ENCODE peak calls at places on chromosomes 16 and 17, in nine cellular contexts. X is prostate gland, R is heart left ventricle, E is spleen, Q is right lobe of liver, D is lower leg skin, S is esophagus squamous epithelium, O is breast epithelium, G is gastrocnemius medialis. B is an unnamed sample.

GRCh38 chr16:50278251-50278650 is 11.9 kb downstream of the ADCY7 start:
- DNase-seq in X (no peak), R (no peak), E (no peak), Q (no peak), D (no peak), S (no peak), O (no peak), G (no peak), B (no peak)

GRCh38 chr16:9644258-9644657 is 538.0 kb downstream of the GRIN2A start:
- DNase-seq in X (no peak), R (no peak), E (no peak), Q (no peak), D (no peak), S (no peak), O (no peak), G (no peak), B (no peak)

GRCh38 chr16:28826141-28826540 is 3.3 kb downstream of the ATXN2L start:
- DNase-seq in X (no peak), R (no peak), E (no peak), Q (no peak), D (no peak), S (no peak), O (no peak), G (no peak), B (no peak)

GRCh38 chr16:79047337-79047736 is 553.2 kb downstream of the MAF start:
- DNase-seq in X (no peak), R (no peak), E (no peak), Q (no peak), D (no peak), S (no peak), O (no peak), G (no peak), B (no peak)

GRCh38 chr16:84183911-84184310 is 2.9 kb downstream of the TAF1C start:
- DNase-seq in X (no peak), R (no peak), E (no peak), Q (peak), D (no peak), S (no peak), O (no peak), G (no peak), B (no peak)

GRCh38 chr17:57679356-57679755 is 65.7 kb downstream of the CCDC182 start:
- DNase-seq in X (no peak), R (no peak), E (no peak), Q (no peak), D (no peak), S (no peak), O (no peak), G (no peak), B (no peak)

GRCh38 chr16:68070811-68071546 is 14.2 kb upstream of the NFATC3 start:
- DNase-seq in X (no peak), R (no peak), E (no peak), Q (peak), D (no peak), S (no peak), O (no peak), G (no peak), B (no peak)

GRCh38 chr16:17802566-17802965 is 331.8 kb upstream of the XYLT1 start:
- DNase-seq in X (no peak), R (no peak), E (no peak), Q (no peak), D (no peak), S (no peak), O (no peak), G (no peak), B (no peak)

GRCh38 chr17:67033613-67034012 is 10.7 kb upstream of the CACNG1 start:
- DNase-seq in X (no peak), R (no peak), E (no peak), Q (no peak), D (no peak), S (no peak), O (no peak), G (no peak), B (no peak)

GRCh38 chr16:22634913-22635312 is 124.2 kb downstream of the NPIPB5 start:
- DNase-seq in X (no peak), R (no peak), E (no peak), Q (no peak), D (no peak), S (no peak), O (no peak), G (no peak), B (no peak)

GRCh38 chr16:71367243-71367976 is 8.9 kb downstream of the CALB2 start:
- DNase-seq in X (no peak), R (no peak), E (no peak), Q (no peak), D (no peak), S (no peak), O (no peak), G (no peak), B (peak)

GRCh38 chr17:48004973-48005372 is 32.6 kb downstream of the COPZ2 start:
- DNase-seq in X (no peak), R (no peak), E (peak), Q (no peak), D (no peak), S (no peak), O (no peak), G (no peak), B (no peak)

GRCh38 chr17:61444831-61445230 is 7.4 kb upstream of the TBX4 start:
- DNase-seq in X (no peak), R (no peak), E (no peak), Q (no peak), D (no peak), S (no peak), O (no peak), G (no peak), B (no peak)

GRCh38 chr16:75264999-75265910 is 13.8 kb upstream of the BCAR1 start:
- DNase-seq in X (peak), R (peak), E (no peak), Q (peak), D (no peak), S (no peak), O (no peak), G (no peak), B (no peak)

GRCh38 chr17:27569884-27570577 is 61.0 kb upstream of the LGALS9 start:
- DNase-seq in X (no peak), R (no peak), E (peak), Q (no peak), D (no peak), S (no peak), O (no peak), G (no peak), B (peak)

GRCh38 chr16:16045879-16046278 is 96.5 kb downstream of the ABCC1 start:
- DNase-seq in X (no peak), R (no peak), E (no peak), Q (no peak), D (no peak), S (no peak), O (no peak), G (no peak), B (peak)

GRCh38 chr16:22386976-22387375 is 12.6 kb upstream of the CDR2 start:
- DNase-seq in X (peak), R (no peak), E (no peak), Q (no peak), D (no peak), S (no peak), O (no peak), G (no peak), B (peak)

GRCh38 chr17:6402258-6402657 is 32.7 kb downstream of the AIPL1 start:
- DNase-seq in X (no peak), R (no peak), E (no peak), Q (no peak), D (no peak), S (no peak), O (no peak), G (no peak), B (no peak)

GRCh38 chr17:19939993-19940721 is 37.5 kb downstream of the AKAP10 start:
- DNase-seq in X (no peak), R (no peak), E (no peak), Q (no peak), D (no peak), S (no peak), O (no peak), G (no peak), B (no peak)

GRCh38 chr17:31373150-31374082 is 18.1 kb upstream of the RAB11FIP4 start:
- DNase-seq in X (peak), R (no peak), E (no peak), Q (no peak), D (no peak), S (no peak), O (no peak), G (no peak), B (peak)

GRCh38 chr17:73546770-73547345 is 97.4 kb downstream of the SDK2 start:
- DNase-seq in X (peak), R (no peak), E (peak), Q (no peak), D (peak), S (peak), O (peak), G (no peak), B (peak)

GRCh38 chr17:78316867-78317816 is 42.7 kb downstream of the SOCS3 start:
- DNase-seq in X (peak), R (no peak), E (no peak), Q (no peak), D (no peak), S (no peak), O (no peak), G (no peak), B (no peak)

GRCh38 chr16:75108792-75109731 is 7.5 kb downstream of the LDHD start:
- DNase-seq in X (peak), R (peak), E (peak), Q (peak), D (peak), S (peak), O (peak), G (peak), B (peak)

GRCh38 chr17:42502091-42502490 is 34.0 kb upstream of the NAGLU start:
- DNase-seq in X (no peak), R (no peak), E (no peak), Q (no peak), D (no peak), S (no peak), O (no peak), G (no peak), B (no peak)

GRCh38 chr16:24801761-24802302 is 43.9 kb upstream of the SLC5A11 start:
- DNase-seq in X (no peak), R (no peak), E (no peak), Q (no peak), D (no peak), S (no peak), O (no peak), G (no peak), B (no peak)

GRCh38 chr16:29745853-29746345 is at the start of gene C16orf54:
- DNase-seq in X (no peak), R (peak), E (peak), Q (peak), D (peak), S (peak), O (peak), G (peak), B (no peak)

GRCh38 chr17:40952675-40953074 is 14.1 kb downstream of the KRT39 start:
- DNase-seq in X (no peak), R (no peak), E (no peak), Q (no peak), D (no peak), S (no peak), O (no peak), G (no peak), B (no peak)

GRCh38 chr16:58426095-58426494 is 33.8 kb downstream of the GINS3 start:
- DNase-seq in X (no peak), R (peak), E (no peak), Q (no peak), D (no peak), S (no peak), O (peak), G (no peak), B (no peak)

GRCh38 chr16:50045412-50045811 is 20.4 kb upstream of the HEATR3 start:
- DNase-seq in X (no peak), R (no peak), E (no peak), Q (no peak), D (no peak), S (no peak), O (no peak), G (no peak), B (no peak)

GRCh38 chr16:27547134-27547533 is 2.6 kb downstream of the GTF3C1 start:
- DNase-seq in X (no peak), R (peak), E (peak), Q (no peak), D (peak), S (no peak), O (no peak), G (no peak), B (peak)

GRCh38 chr16:70418274-70418992 is 20.5 kb downstream of the ST3GAL2 start:
- DNase-seq in X (no peak), R (no peak), E (no peak), Q (no peak), D (no peak), S (no peak), O (no peak), G (no peak), B (no peak)

GRCh38 chr16:86379505-86379846 is 130.9 kb upstream of the FOXF1 start:
- DNase-seq in X (no peak), R (no peak), E (no peak), Q (no peak), D (no peak), S (no peak), O (no peak), G (no peak), B (no peak)

GRCh38 chr16:78490847-78491246 is 391.4 kb downstream of the WWOX start:
- DNase-seq in X (no peak), R (no peak), E (no peak), Q (no peak), D (no peak), S (no peak), O (no peak), G (peak), B (no peak)

GRCh38 chr16:85490971-85491771 is 122.0 kb upstream of the GSE1 start:
- DNase-seq in X (no peak), R (no peak), E (no peak), Q (no peak), D (no peak), S (no peak), O (no peak), G (no peak), B (peak)

GRCh38 chr16:27237229-27238015 is 31.1 kb downstream of the NSMCE1 start:
- DNase-seq in X (no peak), R (no peak), E (peak), Q (no peak), D (no peak), S (no peak), O (peak), G (no peak), B (peak)

GRCh38 chr17:82321947-82322466 is 4.6 kb upstream of the CD7 start:
- DNase-seq in X (no peak), R (no peak), E (peak), Q (no peak), D (no peak), S (no peak), O (no peak), G (no peak), B (no peak)

GRCh38 chr16:2954647-2955381 is 9.3 kb upstream of the KREMEN2 start:
- DNase-seq in X (no peak), R (no peak), E (peak), Q (peak), D (no peak), S (no peak), O (no peak), G (no peak), B (no peak)

GRCh38 chr16:30557397-30557949 is 701 bp downstream of the ZNF764 start:
- DNase-seq in X (no peak), R (no peak), E (no peak), Q (peak), D (no peak), S (no peak), O (no peak), G (no peak), B (no peak)

GRCh38 chr16:11669380-11670146 is 1.3 kb downstream of the SNN start:
- DNase-seq in X (no peak), R (peak), E (peak), Q (peak), D (peak), S (no peak), O (peak), G (no peak), B (peak)
- TF ChIP-seq POLR2A in X (no peak), R (no peak), E (no peak), Q (no peak), D (no peak), S (no peak), O (no peak), G (peak), B (no peak)

DNA sequence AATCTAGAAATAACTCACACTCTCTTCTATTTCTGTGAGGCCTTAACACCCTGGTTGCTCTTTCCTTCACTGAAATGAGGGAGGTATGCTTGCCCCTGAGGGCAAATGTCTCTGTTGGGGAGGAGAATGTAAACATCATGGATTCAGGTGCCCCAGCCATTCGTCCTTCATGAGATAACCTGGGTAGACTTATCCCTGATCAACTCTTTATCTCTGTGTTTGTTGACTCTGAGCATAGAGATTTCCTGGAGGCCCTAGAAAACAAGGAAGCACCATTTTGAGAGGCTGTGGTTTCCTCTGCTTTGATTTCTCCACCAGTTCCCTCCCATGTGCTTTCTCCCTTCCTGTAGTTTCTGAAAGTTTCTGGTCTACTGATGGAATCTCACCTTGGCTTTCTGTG is 77.3 kb downstream of the PHKB start:
- DNase-seq in X (no peak), R (no peak), E (no peak), Q (no peak), D (no peak), S (no peak), O (no peak), G (no peak), B (no peak)
- TF ChIP-seq POLR2A in X (no peak), R (no peak), E (no peak), Q (no peak), D (no peak), S (no peak), O (no peak), G (no peak), B (no peak)

GRCh38 chr16:57185945-57186629 is at the start of the genes PSME3IP1 and RSPRY1:
- DNase-seq in X (peak), R (peak), E (peak), Q (peak), D (peak), S (peak), O (peak), G (peak), B (peak)
- TF ChIP-seq POLR2A in X (peak), R (no peak), E (peak), Q (peak), D (no peak), S (peak), O (peak), G (peak), B (peak)

GRCh38 chr17:38425048-38425447 is 3.2 kb upstream of the ARHGAP23 start:
- DNase-seq in X (no peak), R (no peak), E (no peak), Q (no peak), D (no peak), S (no peak), O (no peak), G (no peak), B (no peak)

GRCh38 chr17:38427160-38427949 is 909 bp upstream of the ARHGAP23 start:
- DNase-seq in X (no peak), R (no peak), E (no peak), Q (no peak), D (no peak), S (no peak), O (no peak), G (no peak), B (no peak)

GRCh38 chr17:38426441-38426840 is 1.8 kb upstream of the ARHGAP23 start:
- DNase-seq in X (no peak), R (no peak), E (no peak), Q (no peak), D (no peak), S (no peak), O (no peak), G (no peak), B (no peak)

GRCh38 chr17:38424297-38424972 is 3.8 kb upstream of the ARHGAP23 start:
- DNase-seq in X (no peak), R (no peak), E (no peak), Q (no peak), D (no peak), S (no peak), O (no peak), G (no peak), B (no peak)

GRCh38 chr17:38425744-38426143 is 2.5 kb upstream of the ARHGAP23 start:
- DNase-seq in X (no peak), R (peak), E (no peak), Q (no peak), D (no peak), S (no peak), O (no peak), G (no peak), B (no peak)
- TF ChIP-seq POLR2A in X (no peak), R (no peak), E (no peak), Q (no peak), D (no peak), S (no peak), O (no peak), G (no peak), B (no peak)

GRCh38 chr16:1763521-1764511 is 7.5 kb downstream of the NME3 start:
- DNase-seq in X (no peak), R (no peak), E (no peak), Q (no peak), D (no peak), S (no peak), O (no peak), G (no peak), B (peak)

GRCh38 chr16:1762196-1762878 is 9.0 kb downstream of the NME3 start:
- DNase-seq in X (no peak), R (no peak), E (no peak), Q (no peak), D (no peak), S (no peak), O (no peak), G (no peak), B (no peak)

GRCh38 chr16:1761751-1762150 is 9.6 kb downstream of the NME3 start:
- DNase-seq in X (no peak), R (no peak), E (peak), Q (no peak), D (no peak), S (no peak), O (no peak), G (no peak), B (no peak)

GRCh38 chr16:1764971-1765370 is 6.4 kb downstream of the NME3 start:
- DNase-seq in X (no peak), R (no peak), E (no peak), Q (no peak), D (no peak), S (no peak), O (no peak), G (no peak), B (no peak)

DNA sequence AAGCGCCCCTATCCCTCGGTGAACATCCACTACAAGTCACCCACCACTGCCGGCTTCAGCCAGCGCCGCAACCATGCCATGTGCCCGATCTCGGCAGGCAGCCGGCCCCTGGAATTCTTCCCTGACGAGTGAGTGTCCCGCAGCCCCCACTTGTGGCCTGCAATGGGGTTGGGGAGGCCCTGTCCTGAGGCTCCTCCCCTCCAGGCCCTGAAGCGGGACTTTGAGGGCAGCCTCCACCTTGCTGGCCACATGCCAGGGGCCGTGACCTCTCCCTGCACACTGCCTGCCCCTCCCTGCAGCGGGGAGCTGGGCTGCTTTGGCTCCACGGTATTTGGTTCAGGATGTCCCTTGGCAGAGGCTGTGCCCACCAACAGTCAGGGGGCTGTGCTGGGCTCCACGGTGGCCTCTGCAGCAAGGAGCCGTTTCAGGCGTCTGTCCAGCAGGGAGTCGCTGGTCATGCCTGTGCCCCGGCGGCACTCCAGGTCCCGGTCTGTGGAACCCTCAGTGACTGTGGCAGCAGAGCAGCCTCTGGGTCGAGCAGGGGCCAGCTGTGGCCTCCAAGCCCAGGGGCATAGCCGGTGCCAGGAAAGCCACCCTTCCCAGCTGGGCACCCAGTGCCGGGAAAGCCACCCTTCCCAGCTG is 8.3 kb downstream of the NME3 start:
- DNase-seq in X (no peak), R (no peak), E (no peak), Q (no peak), D (no peak), S (no peak), O (no peak), G (no peak), B (no peak)
- TF ChIP-seq POLR2A in X (no peak), R (no peak), E (no peak), Q (no peak), D (no peak), S (no peak), O (no peak), G (no peak), B (no peak)